ENCODE peak calls at places on chromosomes 5 and 9, in four cellular contexts. M is progenitor cell of endocrine pancreas, Z is body of pancreas, H is hypothalamus. P is an unnamed sample.

GRCh38 chr5:102971693-102972293 is 148.1 kb downstream of the GIN1 start:
- DNase-seq in M (no peak), Z (no peak), H (no peak), P (peak)

GRCh38 chr5:57642698-57643097 is 160.1 kb upstream of the ACTBL2 start:
- DNase-seq in M (no peak), Z (no peak), H (no peak), P (no peak)

GRCh38 chr5:179196420-179197079 is 136.4 kb downstream of the ZNF354C start:
- DNase-seq in H (no peak), M (no peak), Z (no peak), P (no peak)

GRCh38 chr5:61371474-61371873 is 39.4 kb downstream of the ZSWIM6 start:
- DNase-seq in H (no peak), Z (no peak), M (no peak), P (no peak)

GRCh38 chr5:57753446-57753845 is 270.8 kb upstream of the ACTBL2 start:
- DNase-seq in H (no peak), Z (no peak), M (no peak), P (no peak)

GRCh38 chr9:111078391-111079038 is 40.2 kb upstream of the LPAR1 start:
- DNase-seq in Z (no peak), M (no peak), H (no peak), P (no peak)

GRCh38 chr9:112784020-112784788 is 33.6 kb downstream of the SNX30 start:
- DNase-seq in M (no peak), Z (no peak), H (no peak), P (peak)

GRCh38 chr5:169923988-169924387 is 56.3 kb downstream of the INSYN2B start:
- DNase-seq in M (no peak), H (no peak), Z (no peak), P (no peak)

GRCh38 chr5:80234311-80234948 is 21.4 kb downstream of the SERINC5 start:
- DNase-seq in Z (no peak), M (no peak), H (no peak), P (no peak)

GRCh38 chr5:147578228-147579024 is 68.6 kb upstream of the DPYSL3 start:
- DNase-seq in Z (no peak), M (no peak), H (peak), P (peak)

GRCh38 chr9:76616780-76617179 is 147.5 kb upstream of the PCA3 start:
- DNase-seq in Z (no peak), M (no peak), H (no peak), P (no peak)

GRCh38 chr5:62475072-62475471 is 62.5 kb downstream of the IPO11 start:
- DNase-seq in M (no peak), Z (no peak), H (no peak), P (peak)

GRCh38 chr5:127757576-127757975 is 54.4 kb downstream of the CCDC192 start:
- DNase-seq in Z (peak), M (no peak), H (peak), P (peak)

GRCh38 chr9:85742630-85742928 is 825 bp upstream of the AGTPBP1 start:
- DNase-seq in M (no peak), H (no peak), Z (no peak), P (peak)

GRCh38 chr5:63923914-63924313 is 38.3 kb downstream of the HTR1A start:
- DNase-seq in M (no peak), Z (peak), H (no peak), P (no peak)

GRCh38 chr9:77561321-77562020 is 86.7 kb downstream of the GNA14 start:
- DNase-seq in H (no peak), Z (no peak), M (no peak), P (no peak)

GRCh38 chr5:103503065-103503464 is 59.5 kb downstream of the NUDT12 start:
- DNase-seq in Z (no peak), H (no peak), M (no peak), P (no peak)

GRCh38 chr9:111798786-111799185 is 4.0 kb upstream of the SHOC1 start:
- DNase-seq in H (no peak), M (no peak), Z (no peak), P (peak)

GRCh38 chr9:35791321-35791921 is at the start of gene NPR2:
- DNase-seq in M (no peak), Z (no peak), H (no peak), P (no peak)

GRCh38 chr5:125109293-125109692 is 362.9 kb upstream of the ZNF608 start:
- DNase-seq in Z (no peak), M (no peak), H (no peak), P (no peak)

GRCh38 chr9:137083418-137084004 is 3.3 kb upstream of the MAN1B1 start:
- DNase-seq in H (peak), Z (no peak), M (no peak), P (peak)

GRCh38 chr5:14286007-14286406 is 142.9 kb downstream of the TRIO start:
- DNase-seq in H (no peak), Z (no peak), M (no peak), P (no peak)

GRCh38 chr5:18772475-18772874 is 1138.2 kb downstream of the TAF11L14 start:
- DNase-seq in M (no peak), Z (peak), H (no peak), P (peak)

GRCh38 chr9:108837530-108837929 is 18.3 kb downstream of the ACTL7B start:
- DNase-seq in M (no peak), Z (no peak), H (no peak), P (no peak)

GRCh38 chr5:172479034-172479783 is 24.9 kb upstream of the SH3PXD2B start:
- DNase-seq in H (peak), M (peak), Z (peak), P (peak)

GRCh38 chr5:139911425-139912120 is 116.0 kb downstream of the PSD2 start:
- DNase-seq in Z (no peak), H (no peak), M (no peak), P (no peak)

GRCh38 chr9:88530051-88530450 is 4.9 kb upstream of the NXNL2 start:
- DNase-seq in Z (no peak), M (no peak), H (no peak), P (peak)

GRCh38 chr5:77152441-77152840 is 58.0 kb upstream of the PDE8B start:
- DNase-seq in M (no peak), H (no peak), Z (no peak), P (no peak)

GRCh38 chr5:125017796-125018195 is 271.4 kb upstream of the ZNF608 start:
- DNase-seq in M (no peak), Z (no peak), H (no peak), P (no peak)

GRCh38 chr5:36599986-36600779 is 6.2 kb upstream of the SLC1A3 start:
- DNase-seq in Z (no peak), H (no peak), M (no peak), P (peak)

GRCh38 chr5:97121848-97122247 is 20.6 kb downstream of the LIX1 start:
- DNase-seq in Z (no peak), H (no peak), M (no peak), P (no peak)

GRCh38 chr9:131892162-131892707 is 152.4 kb upstream of the RAPGEF1 start:
- DNase-seq in H (no peak), Z (no peak), M (no peak), P (peak)

GRCh38 chr5:149210229-149210628 is 61.4 kb upstream of the AFAP1L1 start:
- DNase-seq in Z (no peak), M (no peak), H (no peak), P (peak)

GRCh38 chr5:65871182-65871581 is 55.2 kb upstream of the ERBIN start:
- DNase-seq in Z (no peak), M (no peak), H (no peak), P (peak)

GRCh38 chr5:171840066-171840465 is 54.4 kb downstream of the SMIM23 start:
- DNase-seq in Z (no peak), H (no peak), M (no peak), P (no peak)

GRCh38 chr5:93395891-93396465 is 185.0 kb downstream of the NR2F1-AS1 start:
- DNase-seq in Z (no peak), M (no peak), H (no peak), P (no peak)

GRCh38 chr9:116238751-116239340 is 85.3 kb downstream of the PAPPA start:
- DNase-seq in Z (no peak), M (no peak), H (no peak), P (peak)